ENCODE peak calls at places on chromosomes 7 and 10, in six cellular contexts. B is HCT116, P is OCI-LY7, F is PC-3, V is fibroblast of lung, C is Karpas-422. D is an unnamed sample. For H3K9me3, the result is how much of the 10 kb centered on the place peaks cover.

GRCh38 chr10:30462513-30462912 is 28.5 kb downstream of the MAP3K8 start:
- DNase-seq in B (no peak), P (no peak), F (no peak), V (no peak), C (no peak), D (no peak)

GRCh38 chr10:86497621-86498020 is 24.0 kb downstream of the WAPL start:
- DNase-seq in B (no peak), P (no peak), F (no peak), V (no peak), C (no peak), D (no peak)

GRCh38 chr10:45377321-45377720 is 3.3 kb downstream of the ALOX5 start:
- DNase-seq in B (no peak), P (no peak), F (no peak), V (no peak), C (no peak), D (no peak)

GRCh38 chr10:97171001-97171400 is 14.8 kb downstream of the SLIT1 start:
- DNase-seq in B (no peak), P (no peak), F (no peak), V (no peak), C (no peak), D (no peak)

GRCh38 chr10:20059084-20059835 is 243.0 kb downstream of the PLXDC2 start:
- DNase-seq in B (no peak), P (no peak), F (no peak), V (peak), C (no peak), D (no peak)

GRCh38 chr10:642186-642890 is 47.1 kb downstream of the DIP2C start:
- DNase-seq in B (no peak), P (no peak), F (peak), V (no peak), C (no peak), D (no peak)

GRCh38 chr10:1462032-1462431 is 275.3 kb downstream of the ADARB2 start:
- DNase-seq in B (no peak), P (no peak), F (no peak), V (no peak), C (no peak), D (no peak)

GRCh38 chr7:155291045-155291530 is 6.6 kb upstream of the INSIG1 start:
- DNase-seq in B (peak), P (no peak), F (peak), V (peak), C (no peak), D (no peak)

GRCh38 chr10:96288151-96288621 is 16.0 kb upstream of the DNTT start:
- DNase-seq in B (no peak), P (peak), F (no peak), V (no peak), C (peak), D (no peak)

GRCh38 chr7:23277359-23277989 is 21.7 kb upstream of the MALSU1 start:
- DNase-seq in B (peak), P (peak), F (peak), V (peak), C (peak), D (peak)

GRCh38 chr7:129951076-129952011 is 1.4 kb downstream of the UBE2H start:
- DNase-seq in B (no peak), P (peak), F (peak), V (no peak), C (no peak), D (peak)

GRCh38 chr10:124270940-124271339 is 147.8 kb downstream of the OAT start:
- DNase-seq in B (no peak), P (no peak), F (no peak), V (no peak), C (no peak), D (no peak)

GRCh38 chr10:12868229-12868628 is 133.3 kb downstream of the CCDC3 start:
- DNase-seq in B (no peak), P (no peak), F (peak), V (no peak), C (no peak), D (no peak)

GRCh38 chr10:91536101-91536500 is 96.8 kb downstream of the PPP1R3C start:
- DNase-seq in B (no peak), P (no peak), F (no peak), V (peak), C (no peak), D (no peak)

GRCh38 chr7:141344153-141344935 is 206.9 kb upstream of the AGK start:
- DNase-seq in B (no peak), P (no peak), F (no peak), V (no peak), C (no peak), D (no peak)

GRCh38 chr7:42156541-42156865 is 80.5 kb downstream of the GLI3 start:
- DNase-seq in B (no peak), P (no peak), F (no peak), V (no peak), C (no peak), D (no peak)

GRCh38 chr7:42155836-42156540 is 81.0 kb downstream of the GLI3 start:
- DNase-seq in B (no peak), P (no peak), F (no peak), V (no peak), C (no peak), D (no peak)

GRCh38 chr7:42154168-42154567 is 82.8 kb downstream of the GLI3 start:
- DNase-seq in B (no peak), P (no peak), F (no peak), V (no peak), C (no peak), D (no peak)

GRCh38 chr7:42152353-42153205 is 84.4 kb downstream of the GLI3 start:
- DNase-seq in B (no peak), P (no peak), F (peak), V (no peak), C (no peak), D (peak)

DNA sequence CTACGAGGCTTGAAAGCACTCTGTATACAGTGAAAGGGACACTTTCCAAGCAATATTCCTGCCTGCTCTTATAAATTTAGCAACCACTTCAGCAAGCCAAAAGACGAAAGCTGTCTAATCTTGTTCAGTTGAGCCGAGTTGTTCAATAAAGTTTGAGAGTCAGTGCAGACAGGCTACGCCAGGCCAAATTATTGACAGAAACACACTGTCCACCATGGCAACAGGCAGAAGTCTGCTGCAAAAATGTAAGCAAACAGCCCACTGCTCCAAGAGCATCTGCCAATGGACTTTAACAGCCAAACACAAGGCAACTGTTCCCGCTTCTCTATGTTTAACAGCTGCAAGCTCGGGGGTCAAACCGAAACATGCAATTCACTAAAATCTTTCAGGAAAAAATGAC is 85.7 kb downstream of the GLI3 start:
- DNase-seq in B (no peak), P (no peak), F (no peak), V (peak), C (no peak), D (no peak)
- H3K4me3 ChIP-seq in B (no peak), P (no peak), F (no peak), V (peak), C (no peak), D (peak)

DNA sequence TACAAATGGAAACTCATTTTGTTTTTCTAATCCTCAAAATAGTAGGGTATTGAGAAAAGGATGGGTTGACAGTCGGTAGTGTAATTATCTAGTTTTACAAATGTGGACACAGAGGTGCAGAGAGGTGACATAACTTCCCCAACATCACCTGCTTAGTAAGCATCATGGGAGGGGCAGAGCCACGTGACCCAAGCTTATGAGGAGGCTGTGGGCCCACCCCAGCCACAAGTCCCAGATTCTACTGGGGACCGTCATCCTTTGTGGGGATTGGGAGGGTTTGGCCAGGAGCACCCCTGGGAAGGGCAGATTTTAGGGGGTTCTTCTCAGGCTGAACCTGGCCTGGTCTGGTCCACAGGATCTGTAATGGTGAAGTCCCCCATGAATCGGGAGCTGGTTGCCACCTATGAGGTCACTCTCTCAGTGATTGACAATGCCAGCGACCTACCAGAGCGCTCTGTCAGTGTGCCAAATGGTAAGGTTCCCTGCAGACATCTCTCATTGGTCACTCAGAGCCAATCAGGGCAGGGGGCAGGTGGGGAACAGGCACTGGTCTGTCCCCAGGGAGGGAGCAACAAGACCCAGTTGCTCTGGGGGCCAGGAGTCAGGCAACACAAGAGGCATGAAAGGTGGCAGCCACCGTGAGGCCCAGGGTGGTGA is 23.6 kb upstream of the VSIR start:
- DNase-seq in B (no peak), P (peak), F (no peak), V (no peak), C (peak), D (no peak)
- H3K4me2 ChIP-seq in B (no peak), P (no peak), F (no peak), V (no peak), C (no peak), D (no peak)

DNA sequence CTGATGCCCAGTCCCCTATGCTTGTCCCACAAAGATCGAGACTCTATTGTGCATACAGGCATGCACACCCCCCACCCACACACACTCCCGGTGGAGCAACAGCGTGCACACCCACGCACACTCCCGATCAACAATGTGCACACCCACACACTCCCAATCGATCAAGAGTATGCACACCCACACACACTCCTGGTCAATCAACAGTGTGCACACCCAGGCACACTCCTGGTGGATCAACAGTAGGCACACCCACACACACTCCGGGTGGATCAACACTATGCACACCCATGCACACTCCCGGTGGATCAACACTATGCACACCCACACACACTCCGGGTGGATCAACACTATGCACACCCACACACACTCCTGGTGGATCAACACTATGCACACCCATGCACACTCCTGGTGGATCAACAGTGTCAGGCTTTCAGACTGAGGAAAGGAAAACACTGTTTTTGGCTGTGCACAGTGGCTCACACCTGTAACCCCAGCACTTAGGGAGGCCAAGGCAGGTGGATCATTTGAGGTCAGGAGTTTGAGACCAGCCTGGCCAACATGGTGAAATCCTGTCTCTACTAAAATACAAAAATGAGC is 118.8 kb downstream of the PTPRN2 start:
- DNase-seq in B (no peak), P (no peak), F (no peak), V (no peak), C (no peak), D (no peak)
- H3K9me3 ChIP-seq in B (under half), P (under half), F (under half), V (under half), C (under half), D (under half)

DNA sequence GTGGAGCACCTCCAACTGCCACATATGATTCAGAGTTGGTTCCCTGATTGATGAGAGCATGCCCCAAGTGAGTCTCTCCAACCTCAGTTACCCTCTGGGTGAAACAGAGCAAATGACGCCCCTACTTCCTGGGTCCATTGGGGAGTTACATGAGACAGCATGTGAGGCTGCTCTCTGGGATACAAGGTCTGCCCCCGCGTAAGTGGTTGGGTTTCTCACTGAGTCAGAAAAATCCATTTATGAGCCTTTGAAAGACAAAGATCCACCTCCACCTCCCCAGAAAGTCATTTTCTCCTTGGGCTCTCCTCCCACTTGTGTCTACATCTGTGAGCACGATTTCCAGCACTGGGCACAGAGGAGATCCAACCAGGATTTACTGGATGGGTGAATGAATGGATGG is 70.7 kb upstream of the DNAAF5 start:
- DNase-seq in B (no peak), P (no peak), F (no peak), V (no peak), C (no peak), D (no peak)
- H3K4me3 ChIP-seq in B (no peak), P (no peak), F (no peak), V (no peak), C (no peak), D (no peak)

DNA sequence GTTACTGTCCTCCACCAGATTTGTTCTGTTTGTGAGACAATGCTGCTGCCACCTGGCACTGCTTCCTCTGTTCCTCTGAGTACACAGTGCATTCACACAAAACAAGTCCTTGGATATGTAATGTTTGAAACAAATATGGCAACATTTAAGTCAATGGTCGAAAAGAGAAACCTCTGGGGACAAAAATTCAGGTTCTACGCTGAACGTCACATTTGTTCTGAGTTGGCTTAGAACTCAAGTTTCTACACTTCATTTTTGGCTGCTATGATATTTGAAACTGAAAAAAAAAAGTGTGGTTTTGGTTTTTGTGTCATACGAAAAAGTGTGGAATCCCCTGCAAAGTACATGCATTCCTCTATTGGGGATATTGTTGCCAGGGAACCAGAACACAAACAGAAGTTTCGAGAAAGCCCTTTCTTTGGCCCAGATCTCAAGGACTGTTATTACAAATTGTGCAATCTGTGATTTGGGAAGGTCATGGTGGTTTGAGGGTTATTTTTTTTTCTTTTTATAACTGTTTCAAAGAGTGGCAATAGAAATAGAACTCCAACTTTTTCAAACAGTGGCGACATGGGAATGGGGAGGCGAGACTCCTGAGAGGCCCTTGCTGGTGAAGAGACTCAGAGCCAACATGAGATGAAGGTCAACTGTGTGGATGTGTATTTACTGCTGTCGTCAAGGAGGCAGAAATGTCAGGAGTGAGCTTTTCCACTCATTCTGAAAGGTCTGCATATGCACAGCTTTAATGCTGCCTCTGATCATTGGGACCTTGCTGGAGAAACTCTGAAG is 127.5 kb downstream of the CUBN start:
- DNase-seq in B (no peak), P (no peak), F (no peak), V (peak), C (no peak), D (no peak)
- H3K4me2 ChIP-seq in B (no peak), P (no peak), F (no peak), V (peak), C (no peak), D (no peak)

GRCh38 chr7:157925383-157925875 is 588.6 kb downstream of the DNAJB6 start:
- DNase-seq in B (no peak), P (no peak), F (no peak), V (no peak), C (no peak), D (no peak)
- H3K9me3 ChIP-seq in B (under half), P (under half), F (under half), V (under half), C (under half), D (under half)

GRCh38 chr10:33199731-33200130 is 134.7 kb downstream of the NRP1 start:
- DNase-seq in B (no peak), P (no peak), F (peak), V (no peak), C (no peak), D (no peak)
- H3K4me3 ChIP-seq in B (no peak), P (no peak), F (no peak), V (no peak), C (no peak), D (no peak)